ENCODE peak calls at places on chromosomes 11 and 22, in five cellular contexts. X is neuronal stem cell, M is H1, Q is mesendoderm, V is IMR-90. W is an unnamed sample.

GRCh38 chr11:16184588-16184987 is 171.8 kb downstream of the SOX6 start:
- DNase-seq in X (no peak), M (no peak), Q (peak; percentile 38), V (peak; percentile 92), W (no peak)

GRCh38 chr22:40345271-40345670 is 1.0 kb upstream of the ADSL start:
- DNase-seq in X (no peak), M (no peak), Q (no peak), V (peak; percentile 41), W (peak; percentile 30)

GRCh38 chr11:113279591-113279990 is 34.8 kb upstream of the TTC12 start:
- DNase-seq in X (no peak), M (no peak), Q (no peak), V (no peak), W (no peak)

GRCh38 chr11:19979519-19979845 is 180.8 kb downstream of the DBX1 start:
- DNase-seq in X (no peak), M (no peak), Q (no peak), V (no peak), W (no peak)

GRCh38 chr11:1570531-1570895 is 1.6 kb downstream of the DUSP8 start:
- DNase-seq in X (no peak), M (no peak), Q (no peak), V (no peak), W (no peak)

GRCh38 chr11:103110406-103110805 is 1.2 kb downstream of the DYNC2H1 start:
- DNase-seq in X (no peak), M (no peak), Q (no peak), V (peak; percentile 56), W (peak; percentile 7)

GRCh38 chr11:19970944-19971343 is 189.3 kb downstream of the DBX1 start:
- DNase-seq in X (no peak), M (no peak), Q (no peak), V (no peak), W (no peak)

GRCh38 chr11:97814325-97814959 is 1206.3 kb upstream of the CNTN5 start:
- DNase-seq in X (no peak), M (no peak), Q (peak; percentile 3), V (no peak), W (no peak)

GRCh38 chr11:97607301-97608000 is 1217.6 kb downstream of the JRKL start:
- DNase-seq in X (no peak), M (no peak), Q (no peak), V (no peak), W (peak; percentile 1)

DNA sequence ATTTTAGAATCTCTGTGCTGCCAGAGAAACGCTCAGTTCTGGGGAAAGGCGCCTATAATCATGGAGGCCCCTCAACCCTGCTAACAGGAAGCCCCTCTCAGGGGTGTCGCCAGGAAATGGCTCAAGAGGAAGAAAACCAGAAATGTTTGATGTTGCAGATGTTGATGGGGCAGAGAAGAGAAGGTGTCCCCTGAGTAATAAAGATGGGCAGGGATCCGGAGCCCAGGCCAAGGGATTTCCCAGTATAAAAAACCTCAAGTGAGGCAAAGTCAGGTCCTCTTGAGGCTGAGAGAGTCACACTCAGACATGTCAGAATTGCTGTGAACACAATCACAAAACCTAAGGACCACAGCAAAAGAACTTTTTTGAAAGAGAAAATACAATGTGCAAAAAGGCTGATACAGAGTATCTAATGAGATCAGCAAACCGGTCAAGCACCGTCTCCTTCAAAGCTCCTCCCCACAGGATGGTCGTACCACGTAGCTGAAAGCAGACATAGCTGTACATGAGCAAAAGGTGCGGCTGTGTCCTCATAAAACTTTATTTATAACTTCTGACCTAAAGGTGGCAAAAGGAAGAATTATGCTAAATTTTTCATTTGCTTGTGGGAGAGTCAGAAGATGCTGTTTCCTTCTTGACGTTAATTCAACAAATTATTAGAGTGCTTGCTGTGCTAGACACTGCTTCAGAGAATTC is 12.2 kb downstream of the MOV10L1 start:
- DNase-seq in X (no peak), M (no peak), Q (no peak), V (no peak), W (no peak)
- H4K8ac ChIP-seq in X (no peak overlapping the region), M (no peak overlapping the region), Q (no peak overlapping the region), V (no peak overlapping the region), W (no peak overlapping the region)

DNA sequence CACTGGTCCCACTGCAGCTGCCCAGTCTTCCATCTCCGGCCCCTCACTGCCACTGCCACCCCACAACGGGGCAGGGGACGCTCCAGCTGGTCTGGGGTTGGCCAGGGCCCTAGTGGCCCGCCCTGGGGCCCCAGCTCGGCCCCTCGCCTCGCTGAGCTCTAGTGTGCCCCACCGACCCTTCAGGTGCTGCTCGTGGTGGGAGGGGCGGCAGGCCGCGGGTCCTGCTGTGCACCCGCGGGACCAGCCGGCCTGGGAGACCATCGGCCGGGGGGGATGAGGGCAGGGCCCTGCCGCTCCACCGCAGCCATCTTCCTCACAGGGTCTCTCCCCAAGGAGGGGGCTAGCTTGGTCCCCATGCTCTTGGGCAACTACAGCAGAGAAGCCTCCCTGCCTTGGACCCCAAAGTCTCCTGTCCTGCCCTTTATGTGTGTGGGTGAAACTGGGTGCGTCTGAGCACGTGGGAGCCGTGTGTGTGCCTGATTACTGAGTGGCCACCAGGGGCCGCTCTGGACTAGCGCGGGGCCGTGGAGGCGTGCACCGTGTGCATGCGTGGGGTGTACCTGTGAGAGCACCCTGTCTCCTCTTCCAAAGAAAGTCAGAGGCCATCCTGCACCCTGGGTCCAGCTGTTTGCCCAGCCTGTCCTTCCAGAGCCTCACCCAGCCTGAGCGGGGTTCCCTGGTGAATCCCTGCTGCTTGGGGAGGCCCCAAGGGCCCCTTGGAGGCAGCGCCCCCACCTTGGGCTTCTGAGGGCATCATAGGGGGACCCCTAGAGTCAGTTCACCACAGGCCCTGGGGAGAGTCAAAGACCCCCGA is 6.0 kb upstream of the ACR start:
- DNase-seq in X (no peak), M (peak; percentile 62), Q (no peak), V (peak; percentile 31), W (peak; percentile 29)
- H3K9ac ChIP-seq in X (no peak overlapping the region), M (no peak overlapping the region), Q (no peak overlapping the region), V (no peak overlapping the region), W (no peak overlapping the region)

GRCh38 chr11:122199661-122200060 is 83.6 kb upstream of the BLID start:
- DNase-seq in X (no peak), M (no peak), Q (no peak), V (no peak), W (no peak)

GRCh38 chr11:122198291-122198983 is 82.4 kb upstream of the BLID start:
- DNase-seq in X (no peak), M (no peak), Q (no peak), V (peak; percentile 52), W (no peak)

GRCh38 chr11:122202951-122203456 is 87.0 kb upstream of the BLID start:
- DNase-seq in X (peak; percentile 50), M (peak; percentile 91), Q (peak; percentile 75), V (peak; percentile 71), W (peak; percentile 78)

GRCh38 chr11:122202161-122202950 is 86.3 kb upstream of the BLID start:
- DNase-seq in X (no peak), M (peak; percentile 53), Q (no peak), V (peak; percentile 83), W (no peak)

GRCh38 chr11:122201126-122201525 is 85.1 kb upstream of the BLID start:
- DNase-seq in X (no peak), M (no peak), Q (no peak), V (no peak), W (no peak)
- H3K4me3 ChIP-seq in X (no peak overlapping the region), M (no peak overlapping the region), Q (no peak overlapping the region), V (peak overlapping the region; percentile 37), W (no peak overlapping the region)

GRCh38 chr22:37187552-37187890 is 526 bp downstream of the C1QTNF6 start:
- DNase-seq in X (no peak), M (no peak), Q (peak; percentile 45), V (peak; percentile 37), W (no peak)
- H4K8ac ChIP-seq in X (no peak overlapping the region), M (peak overlapping the region; percentile 85), Q (no peak overlapping the region), V (peak overlapping the region; percentile 98), W (peak overlapping the region; percentile 90)

DNA sequence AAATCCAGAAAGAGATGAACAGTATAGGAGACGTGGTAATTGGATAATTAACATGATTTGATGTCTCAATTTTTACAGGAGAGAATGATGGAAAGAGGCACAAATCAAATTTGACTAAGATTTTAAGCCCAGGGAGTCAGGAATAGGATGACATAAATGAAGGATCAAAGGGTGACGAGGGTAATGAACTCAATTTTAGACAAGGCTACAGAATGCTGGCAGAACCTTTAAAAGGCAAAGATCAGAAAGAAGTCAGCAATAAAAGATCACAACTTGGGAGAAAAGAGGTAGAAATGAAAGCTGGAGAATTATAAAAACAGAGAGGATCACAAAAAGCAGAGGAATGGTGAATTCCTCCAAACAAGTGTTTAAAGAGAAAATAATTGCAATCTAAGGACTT is 13.0 kb upstream of the OR8A1 start:
- DNase-seq in X (no peak), M (no peak), Q (no peak), V (no peak), W (no peak)
- H3K9ac ChIP-seq in X (no peak overlapping the region), M (no peak overlapping the region), Q (no peak overlapping the region), V (no peak overlapping the region), W (no peak overlapping the region)

DNA sequence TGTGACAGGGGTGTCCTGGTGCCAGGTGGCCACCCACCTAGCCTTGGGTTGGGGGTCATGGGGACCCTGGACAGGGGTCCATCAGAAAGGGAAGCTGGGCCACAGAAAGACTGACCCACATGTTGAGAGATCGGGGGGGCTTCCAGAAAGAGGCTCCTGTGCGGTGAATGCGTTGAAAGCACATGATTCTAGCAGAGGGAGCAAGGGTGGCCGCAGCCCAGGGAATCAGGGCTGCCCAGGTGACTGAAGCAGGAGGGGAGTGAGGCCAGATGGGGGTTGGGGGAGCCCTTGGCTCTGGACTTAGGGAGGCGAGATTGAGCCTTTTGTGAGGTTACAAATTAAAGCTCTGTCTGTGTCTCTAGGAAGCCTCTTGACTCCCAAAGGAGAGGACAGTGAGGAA is 80.7 kb downstream of the MORC2 start:
- DNase-seq in X (no peak), M (peak; percentile 39), Q (no peak), V (no peak), W (no peak)
- H3K4me3 ChIP-seq in X (no peak overlapping the region), M (no peak overlapping the region), Q (no peak overlapping the region), V (no peak overlapping the region), W (no peak overlapping the region)

GRCh38 chr11:36289226-36289852 is at the start of gene COMMD9:
- DNase-seq in X (peak; percentile 88), M (peak; percentile 93), Q (peak; percentile 97), V (peak; percentile 93), W (peak; percentile 93)
- H4K8ac ChIP-seq in X (no peak within 1 kb of the TSS), M (peak within 1 kb of the TSS; percentile 95), Q (no peak within 1 kb of the TSS), V (peak within 1 kb of the TSS; percentile 99), W (peak within 1 kb of the TSS; percentile 77)

DNA sequence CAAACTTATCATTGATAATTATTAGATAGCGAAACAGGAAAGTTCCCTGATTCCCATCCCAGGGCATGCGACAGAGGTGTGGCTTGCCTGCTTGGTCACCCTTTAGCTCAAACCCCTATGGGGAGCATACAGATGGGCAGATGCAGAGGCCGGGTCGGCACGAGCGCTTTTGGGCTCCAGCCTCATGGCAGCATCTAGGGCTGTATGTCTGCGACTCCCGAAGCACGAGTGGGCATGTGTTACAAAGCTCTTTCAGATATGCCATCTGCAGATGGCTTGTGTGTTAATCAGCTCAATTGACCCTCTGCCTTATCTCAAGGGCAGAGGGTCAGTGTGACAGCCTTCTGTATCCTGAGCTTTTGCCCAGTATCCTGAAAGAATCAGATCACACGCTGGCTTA is 2069.3 kb upstream of the RAG2 start:
- DNase-seq in X (no peak), M (no peak), Q (no peak), V (no peak), W (no peak)
- H3K9ac ChIP-seq in X (no peak overlapping the region), M (no peak overlapping the region), Q (no peak overlapping the region), V (no peak overlapping the region), W (no peak overlapping the region)

DNA sequence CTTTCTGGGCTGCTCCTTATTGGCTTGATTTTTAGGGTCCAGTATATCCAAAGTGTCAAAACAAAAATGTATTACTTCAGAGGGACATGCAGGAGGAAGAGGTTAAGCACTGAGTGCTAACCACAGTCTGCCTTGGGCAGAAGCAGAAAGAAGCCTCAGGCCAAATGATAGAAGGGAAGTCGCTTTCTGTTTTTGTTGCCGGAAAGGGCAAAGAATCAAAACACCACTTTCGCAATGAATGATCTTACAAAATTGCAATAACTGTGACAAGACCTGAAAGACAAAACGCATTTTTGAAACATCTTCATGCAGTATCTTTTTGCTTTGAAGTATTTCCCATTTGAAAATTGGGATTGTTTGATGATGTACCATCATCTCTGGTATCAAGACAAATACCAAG is 70.1 kb upstream of the PICALM start:
- DNase-seq in X (no peak), M (no peak), Q (no peak), V (no peak), W (no peak)
- H3K4me3 ChIP-seq in X (no peak overlapping the region), M (no peak overlapping the region), Q (no peak overlapping the region), V (no peak overlapping the region), W (no peak overlapping the region)

W was measured in trophoblast cell.